ENCODE peak calls at places on chromosomes 1 and 21, in six cellular contexts. Z is PC-3, H is H9, G is mesenchymal stem cell, B is HepG2, N is trophoblast cell. J is an unnamed sample.

GRCh38 chr1:198153103-198153502 is 3.7 kb upstream of the NEK7 start:
- DNase-seq in Z (peak), H (no peak), G (no peak), B (no peak), N (no peak), J (no peak)

GRCh38 chr1:67850611-67851075 is 17.4 kb upstream of the GNG12 start:
- DNase-seq in Z (peak), H (no peak), G (peak), B (no peak), N (peak), J (peak)

GRCh38 chr1:205484985-205485967 is 19.2 kb upstream of the CDK18 start:
- DNase-seq in Z (peak), H (peak), G (peak), B (peak), N (peak), J (peak)

GRCh38 chr1:9420835-9421532 is 118.3 kb upstream of the SLC25A33 start:
- DNase-seq in Z (no peak), H (no peak), G (no peak), B (no peak), N (no peak), J (no peak)

GRCh38 chr1:89799495-89799894 is 21.3 kb upstream of the LRRC8D start:
- DNase-seq in Z (peak), H (no peak), G (no peak), B (no peak), N (no peak), J (peak)

GRCh38 chr1:226710501-226710900 is 28.6 kb downstream of the ITPKB start:
- DNase-seq in Z (no peak), H (no peak), G (no peak), B (no peak), N (no peak), J (peak)

GRCh38 chr1:16078925-16079656 is 5.6 kb upstream of the FAM131C start:
- DNase-seq in Z (peak), H (peak), G (peak), B (peak), N (peak), J (peak)

GRCh38 chr1:240914506-240914905 is 302.6 kb upstream of the GREM2 start:
- DNase-seq in Z (no peak), H (no peak), G (peak), B (no peak), N (no peak), J (no peak)

GRCh38 chr1:180909005-180909414 is 3.7 kb upstream of the KIAA1614 start:
- DNase-seq in Z (no peak), H (no peak), G (no peak), B (no peak), N (no peak), J (no peak)

GRCh38 chr1:205669341-205670142 is 10.8 kb downstream of the SLC45A3 start:
- DNase-seq in Z (no peak), H (no peak), G (peak), B (no peak), N (peak), J (no peak)

GRCh38 chr1:3459051-3459908 is 4.8 kb downstream of the ARHGEF16 start:
- DNase-seq in Z (no peak), H (no peak), G (no peak), B (no peak), N (no peak), J (no peak)

GRCh38 chr1:173161510-173162221 is 45.5 kb downstream of the TNFSF4 start:
- DNase-seq in Z (peak), H (no peak), G (peak), B (no peak), N (peak), J (peak)

GRCh38 chr1:53587252-53587992 is 128.2 kb downstream of the DMRTB1 start:
- DNase-seq in Z (no peak), H (peak), G (no peak), B (no peak), N (no peak), J (no peak)

GRCh38 chr1:150577557-150578277 is 1.7 kb downstream of the MCL1 start:
- DNase-seq in Z (no peak), H (no peak), G (peak), B (no peak), N (peak), J (no peak)

GRCh38 chr1:3788756-3789420 is 7.4 kb downstream of the LRRC47 start:
- DNase-seq in Z (no peak), H (no peak), G (no peak), B (no peak), N (no peak), J (no peak)

GRCh38 chr1:227654858-227655752 is 80.0 kb downstream of the JMJD4 start:
- DNase-seq in Z (peak), H (no peak), G (peak), B (no peak), N (no peak), J (no peak)

GRCh38 chr1:116987256-116987555 is 14.4 kb upstream of the CD101 start:
- DNase-seq in Z (no peak), H (no peak), G (no peak), B (no peak), N (no peak), J (no peak)

GRCh38 chr1:208119225-208119606 is 125.0 kb downstream of the PLXNA2 start:
- DNase-seq in Z (no peak), H (no peak), G (no peak), B (peak), N (no peak), J (no peak)

GRCh38 chr1:55503663-55504305 is 288.6 kb upstream of the USP24 start:
- DNase-seq in Z (no peak), H (no peak), G (peak), B (no peak), N (no peak), J (no peak)

GRCh38 chr21:17191346-17191993 is 321.4 kb upstream of the CXADR start:
- DNase-seq in Z (no peak), H (no peak), G (no peak), B (no peak), N (no peak), J (peak)

GRCh38 chr1:21320410-21321107 is 30.3 kb upstream of the ECE1 start:
- DNase-seq in Z (no peak), H (no peak), G (peak), B (no peak), N (no peak), J (no peak)

GRCh38 chr1:62500210-62500609 is 63.4 kb downstream of the USP1 start:
- DNase-seq in Z (no peak), H (no peak), G (no peak), B (no peak), N (no peak), J (no peak)

GRCh38 chr1:21781971-21782867 is 730 bp downstream of the USP48 start:
- DNase-seq in Z (peak), H (peak), G (peak), B (peak), N (peak), J (peak)

GRCh38 chr1:211591980-211592493 is 13.1 kb upstream of the SLC30A1 start:
- DNase-seq in Z (peak), H (no peak), G (peak), B (no peak), N (peak), J (peak)

GRCh38 chr1:231678021-231678432 is 51.4 kb downstream of the DISC1 start:
- DNase-seq in Z (peak), H (no peak), G (peak), B (peak), N (no peak), J (no peak)

GRCh38 chr1:234619794-234620247 is 9.8 kb upstream of the IRF2BP2 start:
- DNase-seq in Z (no peak), H (no peak), G (no peak), B (peak), N (no peak), J (no peak)

GRCh38 chr1:224211262-224211962 is 28.4 kb downstream of the DEGS1 start:
- DNase-seq in Z (peak), H (no peak), G (peak), B (peak), N (peak), J (peak)

GRCh38 chr1:2259668-2260392 is 31.7 kb downstream of the SKI start:
- DNase-seq in Z (no peak), H (no peak), G (no peak), B (no peak), N (peak), J (no peak)
- H3K9ac ChIP-seq in Z (no peak), H (no peak), G (no peak), B (no peak), N (no peak), J (no peak)

GRCh38 chr21:43611598-43612369 is 47.5 kb downstream of the HSF2BP start:
- DNase-seq in Z (peak), H (peak), G (peak), B (peak), N (peak), J (peak)
- H2AFZ ChIP-seq in Z (peak), H (no peak), G (no peak), B (peak), N (no peak), J (peak)

GRCh38 chr1:24415910-24416665 is 486 bp downstream of the NIPAL3 start:
- DNase-seq in Z (peak), H (no peak), G (peak), B (no peak), N (peak), J (peak)
- H3K9ac ChIP-seq in Z (peak), H (no peak), G (peak), B (peak), N (peak), J (peak)

GRCh38 chr1:167714851-167715652 is 6.7 kb upstream of the MPZL1 start:
- DNase-seq in Z (peak), H (peak), G (peak), B (peak), N (peak), J (peak)
- H2AFZ ChIP-seq in Z (peak), H (peak), G (peak), B (peak), N (peak), J (peak)

GRCh38 chr1:202116287-202116686 is 6.4 kb upstream of the GPR37L1 start:
- DNase-seq in Z (no peak), H (no peak), G (no peak), B (no peak), N (no peak), J (no peak)

GRCh38 chr1:202113690-202114300 is 8.9 kb upstream of the GPR37L1 start:
- DNase-seq in Z (no peak), H (no peak), G (no peak), B (peak), N (no peak), J (peak)

GRCh38 chr1:202121006-202121405 is 1.7 kb upstream of the GPR37L1 start:
- DNase-seq in Z (no peak), H (no peak), G (no peak), B (no peak), N (no peak), J (no peak)

GRCh38 chr1:202122639-202123335 is at the start of gene GPR37L1:
- DNase-seq in Z (peak), H (peak), G (peak), B (peak), N (peak), J (no peak)

GRCh38 chr1:202117898-202118371 is 4.8 kb upstream of the GPR37L1 start:
- DNase-seq in Z (no peak), H (no peak), G (no peak), B (peak), N (peak), J (no peak)
- H3K9ac ChIP-seq in Z (peak), H (no peak), G (no peak), B (no peak), N (no peak), J (no peak)

GRCh38 chr1:109151146-109151545 is 37.2 kb downstream of the ELAPOR1 start:
- DNase-seq in Z (peak), H (peak), G (peak), B (peak), N (peak), J (peak)
- H2AFZ ChIP-seq in Z (peak), H (peak), G (no peak), B (peak), N (peak), J (peak)

GRCh38 chr1:192700834-192701271 is 64.9 kb downstream of the RGS13 start:
- DNase-seq in Z (peak), H (no peak), G (peak), B (peak), N (peak), J (peak)
- H3K9ac ChIP-seq in Z (peak), H (no peak), G (no peak), B (peak), N (no peak), J (no peak)

GRCh38 chr1:1348420-1349255 is 580 bp downstream of the DVL1 start:
- DNase-seq in Z (no peak), H (no peak), G (peak), B (no peak), N (peak), J (peak)
- H2AFZ ChIP-seq in Z (no peak), H (no peak), G (peak), B (no peak), N (peak), J (no peak)

J was measured in mammary epithelial cell.